ENCODE peak calls at places on chromosomes 5 and 9, in eight cellular contexts. M, S, J, G, V, N, T and I are unnamed samples.

GRCh38 chr5:57386958-57387357 is 95.7 kb downstream of the ACTBL2 start:
- DNase-seq in N (peak), J (peak), G (peak), T (no peak), V (no peak), S (no peak), M (peak), I (no peak)

GRCh38 chr9:113343732-113344231 is 3.7 kb upstream of the WDR31 start:
- DNase-seq in V (no peak), T (peak), S (no peak), M (peak), G (peak), J (peak), N (peak), I (no peak)

GRCh38 chr5:81751836-81752643 is 1.1 kb upstream of the SSBP2 start:
- DNase-seq in M (peak), N (no peak), S (no peak), J (no peak), V (no peak), T (no peak), G (no peak), I (no peak)

GRCh38 chr5:14405706-14406553 is 175.7 kb upstream of the OTULINL start:
- DNase-seq in N (peak), G (no peak), V (no peak), M (no peak), T (no peak), S (no peak), J (peak), I (no peak)

GRCh38 chr5:59093329-59093728 is 510.5 kb downstream of the RAB3C start:
- DNase-seq in T (no peak), N (no peak), G (no peak), S (no peak), M (no peak), V (no peak), J (no peak), I (no peak)

GRCh38 chr9:92728831-92729734 is 35.5 kb downstream of the BICD2 start:
- DNase-seq in J (no peak), T (peak), G (peak), M (peak), S (peak), N (no peak), V (no peak), I (no peak)

GRCh38 chr5:10491673-10492026 is 50.0 kb downstream of the ROPN1L start:
- DNase-seq in M (no peak), G (no peak), T (no peak), J (no peak), S (no peak), V (no peak), N (no peak), I (no peak)

GRCh38 chr9:110141118-110141797 is 66.7 kb downstream of the C9orf152 start:
- DNase-seq in V (peak), J (peak), S (no peak), G (peak), T (peak), M (peak), N (peak), I (no peak)

GRCh38 chr5:83846601-83847000 is 125.9 kb upstream of the HAPLN1 start:
- DNase-seq in V (no peak), T (no peak), N (no peak), J (no peak), S (no peak), G (no peak), M (no peak), I (no peak)

GRCh38 chr5:83839256-83839655 is 118.6 kb upstream of the HAPLN1 start:
- DNase-seq in N (no peak), G (no peak), V (no peak), T (no peak), M (no peak), S (no peak), J (no peak), I (no peak)

GRCh38 chr5:83848928-83849327 is 128.3 kb upstream of the HAPLN1 start:
- DNase-seq in S (no peak), V (no peak), M (no peak), G (no peak), J (no peak), T (no peak), N (no peak), I (no peak)

GRCh38 chr5:83839788-83840187 is 119.1 kb upstream of the HAPLN1 start:
- DNase-seq in S (no peak), T (no peak), V (no peak), M (no peak), G (no peak), J (no peak), N (no peak), I (no peak)

GRCh38 chr5:83844320-83845068 is 123.8 kb upstream of the HAPLN1 start:
- DNase-seq in G (peak), N (peak), T (no peak), M (peak), V (peak), J (peak), S (no peak), I (no peak)
- H3K4me3 ChIP-seq in G (no peak), N (no peak), T (no peak), M (no peak), V (no peak), J (no peak), S (no peak), I (no peak)

DNA sequence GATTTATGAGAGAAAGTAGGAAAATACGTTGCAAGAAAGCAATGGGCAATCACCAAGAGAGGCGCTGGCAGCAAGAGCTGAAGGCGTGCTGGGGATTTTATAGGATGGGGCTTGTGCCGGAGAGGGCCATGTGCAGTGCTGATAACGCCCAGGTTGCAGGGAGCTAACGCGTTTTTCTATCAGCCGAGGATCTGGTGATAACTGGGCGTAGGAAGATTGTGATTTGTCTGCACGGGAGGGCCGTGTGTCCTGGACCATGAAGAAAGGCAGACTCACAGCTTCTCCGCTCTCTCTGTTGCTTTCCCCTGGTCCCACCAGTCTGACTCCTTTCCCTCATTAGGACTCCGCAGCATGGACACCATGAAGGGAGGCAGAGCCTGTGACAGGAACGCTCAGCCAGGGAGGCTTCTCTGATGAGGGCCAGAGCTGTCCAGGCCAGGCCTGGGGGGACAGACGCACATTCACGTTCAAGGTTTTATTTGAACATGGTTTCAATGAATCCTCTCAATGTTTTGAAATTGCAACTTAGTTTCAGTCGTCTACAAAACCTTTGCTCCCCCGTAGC is 11.9 kb upstream of the CACNA1B start:
- DNase-seq in T (no peak), G (no peak), M (no peak), V (no peak), J (no peak), N (no peak), S (no peak), I (no peak)
- H3K4me3 ChIP-seq in T (no peak), G (no peak), M (no peak), V (no peak), J (no peak), N (no peak), S (no peak), I (no peak)

DNA sequence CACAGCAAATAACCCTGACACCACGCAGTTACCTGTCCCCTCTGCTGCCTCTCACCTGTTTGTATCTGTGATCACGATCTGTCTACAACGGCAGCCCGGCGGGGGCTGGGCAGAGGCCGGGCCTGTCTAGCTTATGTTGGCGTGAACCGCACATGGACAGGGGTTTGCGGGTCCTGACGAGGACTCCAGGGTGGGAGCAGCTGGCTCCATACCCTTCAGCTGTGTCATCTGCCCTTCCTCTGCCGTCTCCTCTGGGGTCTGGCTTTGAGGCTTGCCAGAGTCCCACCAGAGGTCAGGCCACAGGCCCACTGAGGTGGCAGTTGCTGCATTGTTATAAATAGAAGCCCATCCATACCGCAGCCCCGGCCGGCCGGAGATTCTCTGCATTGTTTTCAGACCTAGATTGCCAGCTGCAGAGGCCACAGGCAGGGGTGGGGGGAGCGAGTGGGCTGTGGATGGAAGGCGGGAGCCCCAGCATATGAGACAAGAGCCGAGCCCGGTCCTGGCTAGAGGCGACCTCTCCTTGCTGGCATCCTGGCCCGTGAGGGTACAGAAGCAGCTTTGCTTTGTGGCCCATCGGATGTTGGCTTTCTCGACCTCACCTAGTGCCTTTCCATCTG is 37.8 kb downstream of the FAM78A start:
- DNase-seq in T (peak), J (peak), S (no peak), N (peak), V (no peak), M (peak), G (peak), I (no peak)
- H3K4me3 ChIP-seq in T (no peak), J (no peak), S (peak), N (peak), V (no peak), M (no peak), G (no peak), I (peak)

DNA sequence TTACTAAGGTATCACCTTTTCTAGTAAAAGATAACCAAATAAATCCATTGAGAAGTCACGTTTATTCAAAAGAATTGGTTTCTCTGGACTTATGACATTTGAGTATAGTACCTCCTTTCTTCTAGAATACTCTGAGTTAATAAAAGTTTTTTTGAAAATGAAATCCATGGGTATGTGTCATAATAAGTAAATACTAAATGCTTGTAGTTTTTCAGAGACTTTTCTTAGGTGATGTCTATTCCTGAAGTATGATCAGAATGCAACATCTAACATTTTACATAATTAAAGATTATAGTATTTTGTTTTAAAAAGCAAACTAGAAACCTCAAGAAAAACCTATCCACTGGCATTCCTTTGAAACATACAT is 63.2 kb downstream of the NFIB start:
- DNase-seq in G (no peak), J (peak), M (peak), S (no peak), N (peak), V (no peak), T (no peak), I (no peak)
- H3K4me3 ChIP-seq in G (no peak), J (no peak), M (no peak), S (no peak), N (peak), V (no peak), T (no peak), I (no peak)

DNA sequence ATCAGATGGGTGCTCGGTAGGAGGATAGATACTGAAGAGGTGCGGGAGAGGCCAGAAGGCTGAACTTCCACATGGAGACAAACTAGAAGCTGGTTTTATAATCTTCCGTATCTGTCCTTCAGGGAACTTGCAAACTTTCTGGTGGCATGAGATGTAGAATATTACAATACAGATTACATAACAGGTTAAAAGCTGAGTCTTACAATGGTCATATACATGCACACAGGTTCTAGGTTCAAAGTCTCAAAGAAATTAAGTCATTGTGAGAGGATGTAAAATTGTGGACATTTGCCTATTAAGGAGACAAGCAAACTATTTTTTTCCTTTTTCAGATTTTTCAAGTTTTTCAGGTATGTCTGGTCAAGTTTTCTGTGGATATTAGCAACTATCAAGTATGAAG is 10.4 kb upstream of the ZSWIM6 start:
- DNase-seq in V (no peak), M (no peak), T (no peak), S (no peak), N (no peak), J (no peak), G (no peak), I (no peak)
- H3K4me3 ChIP-seq in V (no peak), M (no peak), T (no peak), S (no peak), N (no peak), J (no peak), G (no peak), I (no peak)

DNA sequence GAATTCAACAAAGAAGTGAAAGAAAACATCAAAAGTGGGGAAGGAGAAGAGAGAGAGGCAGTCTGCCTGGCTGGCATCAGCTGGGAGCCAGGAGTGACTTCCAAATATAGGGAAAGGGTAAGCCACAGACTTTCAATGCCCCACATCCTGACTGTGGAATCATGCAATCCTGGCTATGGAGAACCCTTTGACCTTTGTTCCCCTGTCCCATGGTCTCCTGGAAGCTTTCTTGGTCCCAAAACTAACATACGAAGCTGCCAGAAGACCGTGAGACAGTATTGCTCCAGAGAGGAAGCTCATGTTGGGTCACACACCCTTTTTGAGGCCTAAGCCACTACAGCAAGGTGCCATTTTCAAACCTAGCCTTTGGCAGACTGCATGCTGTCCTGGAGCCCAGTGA is 665.5 kb downstream of the ELAVL2 start:
- DNase-seq in V (no peak), N (no peak), G (no peak), J (no peak), M (no peak), T (no peak), S (no peak), I (no peak)
- H3K4me3 ChIP-seq in V (no peak), N (no peak), G (no peak), J (no peak), M (no peak), T (no peak), S (no peak), I (no peak)

GRCh38 chr9:135990468-135991429 is 29.6 kb upstream of the UBAC1 start:
- DNase-seq in J (peak), V (peak), T (peak), S (peak), N (peak), M (peak), G (peak), I (peak)
- H3K4me3 ChIP-seq in J (no peak), V (no peak), T (no peak), S (peak), N (no peak), M (no peak), G (no peak), I (peak)

DNA sequence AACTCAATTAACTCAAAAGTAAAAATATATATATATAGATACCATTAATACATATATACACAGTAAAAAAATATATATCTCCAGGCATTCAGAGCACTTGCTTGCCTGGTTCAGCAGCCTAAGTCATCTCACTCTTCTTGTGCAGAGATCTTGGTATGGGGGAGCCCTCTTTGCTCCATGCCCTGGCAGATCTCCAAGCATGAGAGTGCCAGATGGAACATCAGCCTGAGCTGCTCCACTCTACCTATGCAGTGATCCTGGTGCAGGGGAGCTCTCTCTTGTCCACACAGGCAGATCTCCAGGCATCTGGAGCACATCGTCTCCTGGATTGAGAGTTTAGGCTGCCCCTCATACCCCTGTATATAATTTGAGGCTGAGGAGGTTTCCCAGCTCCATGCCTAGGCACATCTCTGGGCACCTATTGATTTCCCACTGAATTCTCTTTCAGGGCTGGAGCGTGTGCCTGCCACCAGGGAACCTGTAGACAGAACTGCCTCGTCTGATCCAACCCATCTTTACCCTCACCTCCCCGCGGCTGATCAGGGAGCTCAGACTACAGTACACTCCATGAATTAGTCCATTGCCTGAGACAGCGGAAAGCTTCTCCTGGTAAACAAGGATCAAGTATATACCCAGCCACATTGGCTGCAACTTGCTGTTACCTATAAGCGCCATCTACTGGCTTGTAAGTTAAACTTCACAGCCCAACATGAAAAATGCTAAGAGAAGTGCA is 342.4 kb upstream of the GRIA1 start:
- DNase-seq in S (no peak), G (peak), N (peak), T (peak), J (peak), V (no peak), M (peak), I (no peak)
- H3K4me3 ChIP-seq in S (no peak), G (no peak), N (no peak), T (no peak), J (no peak), V (no peak), M (no peak), I (no peak)

GRCh38 chr9:2625427-2625826 is 3.8 kb downstream of the VLDLR start:
- DNase-seq in J (no peak), S (no peak), N (no peak), T (no peak), V (no peak), G (no peak), M (no peak), I (no peak)
- H3K4me3 ChIP-seq in J (no peak), S (no peak), N (no peak), T (no peak), V (no peak), G (no peak), M (no peak), I (no peak)

DNA sequence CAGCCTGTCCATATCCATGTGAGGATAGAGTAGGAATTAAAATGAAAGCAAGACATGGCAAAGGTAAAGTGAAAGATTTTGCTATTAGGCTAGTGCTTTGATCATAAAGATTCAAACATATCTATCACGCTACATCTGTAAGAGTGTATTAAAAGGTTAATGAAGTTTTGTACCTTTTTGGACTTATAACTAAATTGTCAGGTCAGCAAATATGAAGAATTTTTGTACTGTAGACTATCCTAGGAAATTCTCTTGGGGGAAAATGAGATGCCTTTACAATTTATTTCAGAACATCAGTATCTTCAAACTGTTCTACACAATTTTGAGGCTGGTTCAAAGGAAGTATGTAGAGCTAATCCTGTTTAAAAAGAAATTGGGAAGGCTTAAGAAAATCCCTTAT is 639.3 kb upstream of the ARRDC3 start:
- DNase-seq in V (no peak), J (no peak), N (no peak), T (no peak), S (no peak), G (no peak), M (no peak), I (no peak)
- H3K4me3 ChIP-seq in V (no peak), J (no peak), N (no peak), T (no peak), S (no peak), G (no peak), M (no peak), I (no peak)